ENCODE peak calls at places on chromosomes 1 and 21, in nine cellular contexts. T is IMR-90; A is CD8-positive, alpha-beta memory T cell; Q is SJSA1; J is naive thymus-derived CD4-positive, alpha-beta T cell; R is uterus; G is ovary; F is GM23338; N is MM.1S. Y is an unnamed sample.
A peak's percentile ranks its signal among the peaks of the same experiment; 100 is the strongest.

GRCh38 chr1:69551476-69552324 is 16.0 kb upstream of the LRRC7 start:
- DNase-seq in T (no peak), A (no peak), Q (no peak), J (no peak), R (no peak), G (no peak), F (no peak), N (no peak), Y (no peak)

GRCh38 chr1:244896550-244896949 is 32.2 kb upstream of the HNRNPU start:
- DNase-seq in T (peak; percentile 94), A (no peak), Q (peak; percentile 84), J (no peak), R (no peak), G (no peak), F (no peak), N (no peak), Y (no peak)

GRCh38 chr1:27429029-27429425 is 36.6 kb downstream of the GPR3 start:
- DNase-seq in T (no peak), A (no peak), Q (no peak), J (no peak), R (no peak), G (no peak), F (no peak), N (no peak), Y (no peak)

GRCh38 chr1:38672692-38673091 is 186.9 kb downstream of the RRAGC start:
- DNase-seq in T (no peak), A (no peak), Q (no peak), J (no peak), R (no peak), G (no peak), F (no peak), N (no peak), Y (no peak)

GRCh38 chr1:197178998-197179397 is 32.5 kb upstream of the ASPM start:
- DNase-seq in T (peak; percentile 74), A (no peak), Q (peak; percentile 29), J (no peak), R (no peak), G (no peak), F (no peak), N (peak; percentile 19), Y (no peak)

GRCh38 chr1:57164584-57164983 is 198.8 kb upstream of the C8B start:
- DNase-seq in T (no peak), A (no peak), Q (no peak), J (no peak), R (no peak), G (no peak), F (no peak), N (no peak), Y (no peak)

GRCh38 chr1:231153726-231154125 is 8.1 kb upstream of the TRIM67 start:
- DNase-seq in T (no peak), A (no peak), Q (no peak), J (no peak), R (no peak), G (no peak), F (no peak), N (no peak), Y (no peak)

GRCh38 chr1:1622578-1623094 is 7.3 kb downstream of the MIB2 start:
- DNase-seq in T (no peak), A (no peak), Q (no peak), J (no peak), R (no peak), G (no peak), F (no peak), N (no peak), Y (no peak)

GRCh38 chr1:224498574-224499170 is 64.1 kb upstream of the WDR26 start:
- DNase-seq in T (peak; percentile 76), A (no peak), Q (no peak), J (no peak), R (no peak), G (peak; percentile 36), F (peak; percentile 96), N (no peak), Y (peak; percentile 81)

GRCh38 chr1:112383759-112384370 is 12.1 kb upstream of the CTTNBP2NL start:
- DNase-seq in T (no peak), A (no peak), Q (no peak), J (no peak), R (no peak), G (no peak), F (no peak), N (no peak), Y (peak; percentile 72)

GRCh38 chr1:208209286-208209685 is 34.9 kb downstream of the PLXNA2 start:
- DNase-seq in T (no peak), A (no peak), Q (no peak), J (no peak), R (no peak), G (no peak), F (no peak), N (no peak), Y (no peak)

GRCh38 chr1:8815582-8816285 is 1.7 kb downstream of the RERE start:
- DNase-seq in T (no peak), A (peak; percentile 14), Q (peak; percentile 61), J (peak; percentile 8), R (no peak), G (no peak), F (no peak), N (no peak), Y (peak; percentile 41)

GRCh38 chr21:44984792-44985440 is 45.1 kb downstream of the SLX9 start:
- DNase-seq in T (no peak), A (no peak), Q (no peak), J (no peak), R (peak; percentile 27), G (no peak), F (peak; percentile 47), N (no peak), Y (no peak)

GRCh38 chr1:59156031-59156430 is 140.9 kb upstream of the FGGY start:
- DNase-seq in T (no peak), A (no peak), Q (no peak), J (no peak), R (no peak), G (no peak), F (no peak), N (no peak), Y (no peak)

GRCh38 chr1:2358651-2359640 is 32.4 kb downstream of the MORN1 start:
- DNase-seq in T (no peak), A (no peak), Q (no peak), J (no peak), R (no peak), G (no peak), F (no peak), N (no peak), Y (no peak)

GRCh38 chr1:54743827-54744226 is 20.5 kb downstream of the PARS2 start:
- DNase-seq in T (no peak), A (no peak), Q (no peak), J (no peak), R (no peak), G (no peak), F (no peak), N (no peak), Y (no peak)

GRCh38 chr1:216388558-216388957 is 34.7 kb downstream of the USH2A start:
- DNase-seq in T (no peak), A (no peak), Q (no peak), J (no peak), R (no peak), G (no peak), F (peak; percentile 74), N (no peak), Y (peak; percentile 10)

GRCh38 chr1:115810609-115811008 is 30.3 kb downstream of the NHLH2 start:
- DNase-seq in T (no peak), A (no peak), Q (no peak), J (no peak), R (no peak), G (no peak), F (no peak), N (no peak), Y (no peak)

GRCh38 chr1:64877151-64877550 is 89.2 kb downstream of the JAK1 start:
- DNase-seq in T (no peak), A (peak; percentile 86), Q (no peak), J (peak; percentile 81), R (no peak), G (no peak), F (no peak), N (no peak), Y (no peak)
- H3K36me3 ChIP-seq in T (peaks cover 33% of the 10 kb centered on the region), A (peaks cover 35% of the 10 kb centered on the region), Q (peaks cover 48% of the 10 kb centered on the region), J (peaks cover 15% of the 10 kb centered on the region), R (no peaks in the 10 kb centered on the region), G (no peaks in the 10 kb centered on the region), F (no peaks in the 10 kb centered on the region), N (peaks cover 3% of the 10 kb centered on the region), Y (no peaks in the 10 kb centered on the region)

GRCh38 chr1:201230676-201231075 is 40.1 kb downstream of the IGFN1 start:
- DNase-seq in T (no peak), A (no peak), Q (no peak), J (no peak), R (no peak), G (no peak), F (no peak), N (no peak), Y (no peak)
- H3K4me1 ChIP-seq in T (no peaks in the 10 kb centered on the region), A (no peaks in the 10 kb centered on the region), Q (no peaks in the 10 kb centered on the region), J (no peaks in the 10 kb centered on the region), R (no peaks in the 10 kb centered on the region), G (no peaks in the 10 kb centered on the region), F (no peaks in the 10 kb centered on the region), N (no peaks in the 10 kb centered on the region), Y (no peaks in the 10 kb centered on the region)

GRCh38 chr21:37508341-37508740 is 141.8 kb downstream of the DYRK1A start:
- DNase-seq in T (no peak), A (no peak), Q (no peak), J (no peak), R (no peak), G (no peak), F (no peak), N (no peak), Y (no peak)

GRCh38 chr21:37513383-37513782 is 146.8 kb downstream of the DYRK1A start:
- DNase-seq in T (no peak), A (no peak), Q (no peak), J (no peak), R (no peak), G (no peak), F (no peak), N (no peak), Y (no peak)

GRCh38 chr21:37509802-37510393 is 143.3 kb downstream of the DYRK1A start:
- DNase-seq in T (peak; percentile 62), A (no peak), Q (no peak), J (no peak), R (no peak), G (no peak), F (no peak), N (no peak), Y (no peak)

GRCh38 chr21:37514038-37514665 is 147.6 kb downstream of the DYRK1A start:
- DNase-seq in T (no peak), A (no peak), Q (no peak), J (no peak), R (no peak), G (no peak), F (no peak), N (no peak), Y (no peak)

GRCh38 chr21:37511848-37512247 is 145.3 kb downstream of the DYRK1A start:
- DNase-seq in T (no peak), A (no peak), Q (no peak), J (no peak), R (no peak), G (no peak), F (no peak), N (no peak), Y (no peak)
- H3K36me3 ChIP-seq in T (peaks cover 50% of the 10 kb centered on the region), A (peaks cover 62% of the 10 kb centered on the region), Q (peaks cover 94% of the 10 kb centered on the region), J (peaks cover 35% of the 10 kb centered on the region), R (no peaks in the 10 kb centered on the region), G (no peaks in the 10 kb centered on the region), F (peaks cover 24% of the 10 kb centered on the region), N (peaks cover 23% of the 10 kb centered on the region), Y (peaks cover 53% of the 10 kb centered on the region)

DNA sequence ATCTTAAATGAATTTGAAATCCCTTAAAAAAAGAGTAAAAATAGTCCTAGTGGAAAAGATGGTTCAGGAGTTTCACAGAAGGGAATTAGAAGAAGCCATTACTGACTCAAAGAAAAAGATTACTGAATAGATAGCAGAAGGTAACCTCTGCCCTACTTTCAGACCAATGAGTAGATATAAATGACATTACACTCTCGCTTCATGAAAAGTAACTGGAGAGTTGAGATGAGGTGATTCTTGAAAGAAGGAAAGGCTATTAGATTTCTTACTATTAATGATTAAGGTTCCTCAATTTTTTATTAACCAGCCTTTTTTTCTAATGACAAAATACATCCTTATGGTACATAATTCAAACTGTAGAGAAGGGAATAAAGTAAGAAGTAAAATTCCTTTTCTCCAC is 28.3 kb downstream of the CCN1 start:
- DNase-seq in T (no peak), A (no peak), Q (no peak), J (no peak), R (no peak), G (no peak), F (no peak), N (no peak), Y (no peak)
- H3K4me1 ChIP-seq in T (peaks cover 37% of the 10 kb centered on the region), A (no peaks in the 10 kb centered on the region), Q (peaks cover 77% of the 10 kb centered on the region), J (no peaks in the 10 kb centered on the region), R (no peaks in the 10 kb centered on the region), G (peaks cover 4% of the 10 kb centered on the region), F (peaks cover 26% of the 10 kb centered on the region), N (no peaks in the 10 kb centered on the region), Y (peaks cover 23% of the 10 kb centered on the region)